ENCODE peak calls at places on chromosomes 2 and 18, in nine cellular contexts. R, D, T, X, N, J, O, Z and U are unnamed samples.

GRCh38 chr2:233012301-233012971 is 620 bp downstream of the NGEF start:
- ATAC-seq in R (no peak), D (peak; percentile 58), T (no peak), X (no peak), N (no peak), J (no peak), O (peak; percentile 84), Z (no peak), U (no peak)

GRCh38 chr2:42289222-42289621 is 71.8 kb downstream of the COX7A2L start:
- ATAC-seq in R (no peak), D (no peak), T (no peak), X (no peak), N (no peak), J (no peak), O (no peak), Z (no peak), U (no peak)

GRCh38 chr2:27537287-27537686 is 40.6 kb downstream of the GCKR start:
- ATAC-seq in R (no peak), D (no peak), T (no peak), X (no peak), N (no peak), J (no peak), O (no peak), Z (no peak), U (no peak)

GRCh38 chr18:60943297-60943696 is 389.9 kb upstream of the CDH20 start:
- ATAC-seq in R (no peak), D (no peak), T (no peak), X (no peak), N (no peak), J (no peak), O (no peak), Z (no peak), U (no peak)

GRCh38 chr18:22711381-22711717 is 221.8 kb upstream of the RBBP8 start:
- ATAC-seq in R (no peak), D (peak; percentile 55), T (no peak), X (no peak), N (no peak), J (peak; percentile 38), O (peak; percentile 77), Z (peak; percentile 35), U (no peak)

GRCh38 chr2:51579412-51579811 is 547.5 kb upstream of the NRXN1 start:
- ATAC-seq in R (no peak), D (no peak), T (no peak), X (no peak), N (no peak), J (no peak), O (no peak), Z (no peak), U (no peak)

GRCh38 chr2:212097001-212097400 is 441.6 kb downstream of the ERBB4 start:
- ATAC-seq in R (no peak), D (no peak), T (no peak), X (no peak), N (no peak), J (no peak), O (no peak), Z (no peak), U (no peak)

GRCh38 chr2:122218596-122218995 is 463.1 kb downstream of the TSN start:
- ATAC-seq in R (no peak), D (no peak), T (no peak), X (no peak), N (no peak), J (no peak), O (no peak), Z (no peak), U (no peak)

GRCh38 chr18:48167901-48168300 is 237.4 kb upstream of the SMAD2 start:
- ATAC-seq in R (no peak), D (peak; percentile 81), T (no peak), X (no peak), N (no peak), J (no peak), O (peak; percentile 89), Z (no peak), U (no peak)

GRCh38 chr2:46732127-46732526 is 183.5 kb downstream of the MCFD2 start:
- ATAC-seq in R (no peak), D (no peak), T (no peak), X (no peak), N (no peak), J (no peak), O (no peak), Z (peak; percentile 54), U (no peak)

GRCh38 chr2:216740557-216741222 is 45.3 kb upstream of the IGFBP5 start:
- ATAC-seq in R (no peak), D (no peak), T (no peak), X (no peak), N (no peak), J (no peak), O (peak; percentile 97), Z (no peak), U (peak; percentile 69)

GRCh38 chr2:222879602-222879933 is 18.7 kb downstream of the ACSL3 start:
- ATAC-seq in R (no peak), D (no peak), T (no peak), X (no peak), N (no peak), J (no peak), O (no peak), Z (no peak), U (no peak)

GRCh38 chr2:8054070-8054469 is 627.8 kb upstream of the ID2 start:
- ATAC-seq in R (no peak), D (no peak), T (no peak), X (no peak), N (no peak), J (no peak), O (no peak), Z (no peak), U (no peak)

GRCh38 chr2:236959876-236960275 is 125.8 kb upstream of the COPS8 start:
- ATAC-seq in R (no peak), D (no peak), T (no peak), X (no peak), N (no peak), J (no peak), O (no peak), Z (peak; percentile 29), U (peak; percentile 87)

GRCh38 chr2:112480540-112481049 is 1.4 kb upstream of the TTL start:
- ATAC-seq in R (no peak), D (no peak), T (peak; percentile 21), X (no peak), N (no peak), J (no peak), O (no peak), Z (no peak), U (no peak)

GRCh38 chr2:129764376-129765325 is 214.8 kb upstream of the RAB6C start:
- ATAC-seq in R (peak; percentile 32), D (no peak), T (no peak), X (no peak), N (peak; percentile 43), J (no peak), O (no peak), Z (no peak), U (no peak)

GRCh38 chr2:149729575-149729974 is 142.0 kb upstream of the MMADHC start:
- ATAC-seq in R (no peak), D (no peak), T (no peak), X (no peak), N (no peak), J (no peak), O (no peak), Z (no peak), U (no peak)

GRCh38 chr2:164967781-164968228 is 12.5 kb upstream of the SLC38A11 start:
- ATAC-seq in R (peak; percentile 87), D (peak; percentile 53), T (no peak), X (no peak), N (peak; percentile 99), J (peak; percentile 78), O (no peak), Z (peak; percentile 48), U (peak; percentile 94)

GRCh38 chr2:68434981-68435380 is 32.1 kb downstream of the FBXO48 start:
- ATAC-seq in R (peak; percentile 34), D (no peak), T (no peak), X (no peak), N (no peak), J (no peak), O (no peak), Z (no peak), U (no peak)

GRCh38 chr2:217538719-217539118 is 464.1 kb downstream of the TNS1 start:
- ATAC-seq in R (no peak), D (no peak), T (no peak), X (no peak), N (no peak), J (peak; percentile 27), O (no peak), Z (no peak), U (no peak)

GRCh38 chr2:205235434-205235833 is 446.9 kb upstream of the NRP2 start:
- ATAC-seq in R (no peak), D (no peak), T (no peak), X (no peak), N (peak; percentile 93), J (no peak), O (no peak), Z (no peak), U (peak; percentile 19)

GRCh38 chr2:47065771-47066380 is 89.2 kb downstream of the STPG4 start:
- ATAC-seq in R (no peak), D (no peak), T (no peak), X (no peak), N (no peak), J (no peak), O (no peak), Z (no peak), U (peak; percentile 8)

GRCh38 chr2:85751300-85751575 is 2.6 kb upstream of the ATOH8 start:
- ATAC-seq in R (no peak), D (no peak), T (no peak), X (no peak), N (no peak), J (no peak), O (no peak), Z (no peak), U (no peak)